ENCODE peak calls at places on chromosomes 4 and X, in four cellular contexts. One of them, this sample, is unnamed.

GRCh38 chrX:134734343-134735001 is 76.2 kb upstream of the PLAC1 start:
- DNase-seq in non-pigmented ciliary epithelial cell: no peak
- DNase-seq in ecto neural progenitor cell: no peak
- DNase-seq in AG10803: peak; percentile 49
- DNase-seq in this sample: no peak

GRCh38 chr4:25875281-25875745 is 12.5 kb upstream of the SEL1L3 start:
- DNase-seq in non-pigmented ciliary epithelial cell: no peak
- DNase-seq in ecto neural progenitor cell: no peak
- DNase-seq in AG10803: no peak
- DNase-seq in this sample: no peak

GRCh38 chrX:19094654-19095053 is 27.6 kb downstream of the ADGRG2 start:
- DNase-seq in non-pigmented ciliary epithelial cell: no peak
- DNase-seq in ecto neural progenitor cell: no peak
- DNase-seq in AG10803: no peak
- DNase-seq in this sample: no peak

GRCh38 chr4:38178666-38178995 is 218.4 kb downstream of the PTTG2 start:
- DNase-seq in non-pigmented ciliary epithelial cell: no peak
- DNase-seq in ecto neural progenitor cell: no peak
- DNase-seq in AG10803: no peak
- DNase-seq in this sample: no peak

GRCh38 chr4:74999714-75000309 is 66.9 kb downstream of the PARM1 start:
- DNase-seq in non-pigmented ciliary epithelial cell: no peak
- DNase-seq in ecto neural progenitor cell: no peak
- DNase-seq in AG10803: no peak
- DNase-seq in this sample: no peak

GRCh38 chr4:140851032-140851636 is 94.9 kb upstream of the TBC1D9 start:
- DNase-seq in non-pigmented ciliary epithelial cell: peak; percentile 10
- DNase-seq in ecto neural progenitor cell: no peak
- DNase-seq in AG10803: peak; percentile 57
- DNase-seq in this sample: no peak

GRCh38 chr4:140188975-140189374 is 35.0 kb upstream of the MAML3 start:
- DNase-seq in non-pigmented ciliary epithelial cell: peak; percentile 20
- DNase-seq in ecto neural progenitor cell: no peak
- DNase-seq in AG10803: peak; percentile 70
- DNase-seq in this sample: no peak

GRCh38 chr4:25367004-25367621 is 9.9 kb upstream of the ANAPC4 start:
- DNase-seq in non-pigmented ciliary epithelial cell: no peak
- DNase-seq in ecto neural progenitor cell: no peak
- DNase-seq in AG10803: peak; percentile 54
- DNase-seq in this sample: no peak

GRCh38 chr4:93467484-93468155 is 360.9 kb upstream of the ATOH1 start:
- DNase-seq in non-pigmented ciliary epithelial cell: no peak
- DNase-seq in ecto neural progenitor cell: no peak
- DNase-seq in AG10803: no peak
- DNase-seq in this sample: no peak

GRCh38 chr4:174591243-174592021 is 69.1 kb upstream of the HPGD start:
- DNase-seq in non-pigmented ciliary epithelial cell: no peak
- DNase-seq in ecto neural progenitor cell: no peak
- DNase-seq in AG10803: no peak
- DNase-seq in this sample: no peak

GRCh38 chr4:2798399-2799301 is 5.8 kb downstream of the SH3BP2 start:
- DNase-seq in non-pigmented ciliary epithelial cell: no peak
- DNase-seq in ecto neural progenitor cell: no peak
- DNase-seq in AG10803: no peak
- DNase-seq in this sample: peak; percentile 75

GRCh38 chr4:155708782-155709181 is 42.1 kb downstream of the GUCY1A1 start:
- DNase-seq in non-pigmented ciliary epithelial cell: no peak
- DNase-seq in ecto neural progenitor cell: no peak
- DNase-seq in AG10803: no peak
- DNase-seq in this sample: no peak

GRCh38 chrX:123277347-123277746 is 93.3 kb downstream of the GRIA3 start:
- DNase-seq in non-pigmented ciliary epithelial cell: no peak
- DNase-seq in ecto neural progenitor cell: no peak
- DNase-seq in AG10803: no peak
- DNase-seq in this sample: no peak

GRCh38 chr4:2290974-2291704 is 29.2 kb upstream of the MXD4 start:
- DNase-seq in non-pigmented ciliary epithelial cell: no peak
- DNase-seq in ecto neural progenitor cell: peak; percentile 44
- DNase-seq in AG10803: no peak
- DNase-seq in this sample: no peak

GRCh38 chrX:69158166-69159040 is 6.8 kb downstream of the PJA1 start:
- DNase-seq in non-pigmented ciliary epithelial cell: peak; percentile 55
- DNase-seq in ecto neural progenitor cell: no peak
- DNase-seq in AG10803: peak; percentile 35
- DNase-seq in this sample: peak; percentile 73

GRCh38 chr4:130029442-130029841 is 933.5 kb downstream of the C4orf33 start:
- DNase-seq in non-pigmented ciliary epithelial cell: no peak
- DNase-seq in ecto neural progenitor cell: no peak
- DNase-seq in AG10803: no peak
- DNase-seq in this sample: no peak

GRCh38 chr4:14915018-14915417 is 87.3 kb upstream of the CPEB2 start:
- DNase-seq in non-pigmented ciliary epithelial cell: no peak
- DNase-seq in ecto neural progenitor cell: no peak
- DNase-seq in AG10803: no peak
- DNase-seq in this sample: no peak

GRCh38 chr4:109462297-109462696 is 28.7 kb downstream of the SEC24B start:
- DNase-seq in non-pigmented ciliary epithelial cell: no peak
- DNase-seq in ecto neural progenitor cell: no peak
- DNase-seq in AG10803: no peak
- DNase-seq in this sample: no peak

GRCh38 chr4:113695328-113696169 is 66.0 kb downstream of the CAMK2D start:
- DNase-seq in non-pigmented ciliary epithelial cell: peak; percentile 26
- DNase-seq in ecto neural progenitor cell: no peak
- DNase-seq in AG10803: no peak
- DNase-seq in this sample: no peak

GRCh38 chr4:101801957-101802356 is 11.4 kb downstream of the BANK1 start:
- DNase-seq in non-pigmented ciliary epithelial cell: no peak
- DNase-seq in ecto neural progenitor cell: no peak
- DNase-seq in AG10803: no peak
- DNase-seq in this sample: no peak

GRCh38 chrX:23935116-23935515 is 27.3 kb downstream of the CXorf58 start:
- DNase-seq in non-pigmented ciliary epithelial cell: no peak
- DNase-seq in ecto neural progenitor cell: no peak
- DNase-seq in AG10803: peak; percentile 27
- DNase-seq in this sample: no peak

GRCh38 chr4:149933883-149934282 is 118.2 kb upstream of the IQCM start:
- DNase-seq in non-pigmented ciliary epithelial cell: no peak
- DNase-seq in ecto neural progenitor cell: no peak
- DNase-seq in AG10803: peak; percentile 77
- DNase-seq in this sample: no peak

GRCh38 chr4:150462743-150463142 is 119.2 kb upstream of the MAB21L2 start:
- DNase-seq in non-pigmented ciliary epithelial cell: no peak
- DNase-seq in ecto neural progenitor cell: no peak
- DNase-seq in AG10803: no peak
- DNase-seq in this sample: no peak

GRCh38 chr4:53196872-53197759 is 168.7 kb downstream of the SCFD2 start:
- DNase-seq in non-pigmented ciliary epithelial cell: peak; percentile 55
- DNase-seq in ecto neural progenitor cell: no peak
- DNase-seq in AG10803: peak; percentile 91
- DNase-seq in this sample: no peak

GRCh38 chrX:102712967-102713677 is 874 bp downstream of the GPRASP2 start:
- DNase-seq in non-pigmented ciliary epithelial cell: no peak
- DNase-seq in ecto neural progenitor cell: peak; percentile 48
- DNase-seq in AG10803: peak; percentile 38
- DNase-seq in this sample: no peak

GRCh38 chrX:8960809-8961413 is 73.0 kb downstream of the FAM9B start:
- DNase-seq in non-pigmented ciliary epithelial cell: no peak
- DNase-seq in ecto neural progenitor cell: no peak
- DNase-seq in AG10803: peak; percentile 67
- DNase-seq in this sample: no peak

This sample was measured in coronary artery.